ENCODE peak calls at places on chromosomes 4 and X, in four cellular contexts. One of them, this sample, is unnamed.
A peak's percentile ranks its signal among the peaks of the same experiment; 100 is the strongest.

GRCh38 chrX:119228506-119229290 is 7.4 kb upstream of the PGRMC1 start:
- DNase-seq in activated CD8-positive, alpha-beta memory T cell treated with anti-CD3 and anti-CD28 coated beads, Interleukin-2, amount 50 U/mL, for 48 hours: no peak
- DNase-seq in suprapubic skin: no peak
- DNase-seq in NCI-H748 treated with DMSO at 0.1 percent for 48 hours: no peak
- DNase-seq in this sample: no peak

GRCh38 chr4:168605411-168605810 is 108.6 kb downstream of the PALLD start:
- DNase-seq in activated CD8-positive, alpha-beta memory T cell treated with anti-CD3 and anti-CD28 coated beads, Interleukin-2, amount 50 U/mL, for 48 hours: no peak
- DNase-seq in suprapubic skin: no peak
- DNase-seq in NCI-H748 treated with DMSO at 0.1 percent for 48 hours: no peak
- DNase-seq in this sample: no peak

GRCh38 chr4:167883271-167883670 is 209.1 kb upstream of the ANXA10 start:
- DNase-seq in activated CD8-positive, alpha-beta memory T cell treated with anti-CD3 and anti-CD28 coated beads, Interleukin-2, amount 50 U/mL, for 48 hours: no peak
- DNase-seq in suprapubic skin: no peak
- DNase-seq in NCI-H748 treated with DMSO at 0.1 percent for 48 hours: no peak
- DNase-seq in this sample: no peak

GRCh38 chr4:139540161-139540560 is 15.9 kb downstream of the SETD7 start:
- DNase-seq in activated CD8-positive, alpha-beta memory T cell treated with anti-CD3 and anti-CD28 coated beads, Interleukin-2, amount 50 U/mL, for 48 hours: no peak
- DNase-seq in suprapubic skin: no peak
- DNase-seq in NCI-H748 treated with DMSO at 0.1 percent for 48 hours: no peak
- DNase-seq in this sample: no peak

GRCh38 chr4:142080960-142081359 is 444.6 kb downstream of the IL15 start:
- DNase-seq in activated CD8-positive, alpha-beta memory T cell treated with anti-CD3 and anti-CD28 coated beads, Interleukin-2, amount 50 U/mL, for 48 hours: no peak
- DNase-seq in suprapubic skin: no peak
- DNase-seq in NCI-H748 treated with DMSO at 0.1 percent for 48 hours: no peak
- DNase-seq in this sample: no peak

GRCh38 chr4:172725581-172725980 is 443.0 kb upstream of the GALNT7 start:
- DNase-seq in activated CD8-positive, alpha-beta memory T cell treated with anti-CD3 and anti-CD28 coated beads, Interleukin-2, amount 50 U/mL, for 48 hours: no peak
- DNase-seq in suprapubic skin: no peak
- DNase-seq in NCI-H748 treated with DMSO at 0.1 percent for 48 hours: no peak
- DNase-seq in this sample: no peak

GRCh38 chrX:119226431-119226830 is 9.7 kb upstream of the PGRMC1 start:
- DNase-seq in activated CD8-positive, alpha-beta memory T cell treated with anti-CD3 and anti-CD28 coated beads, Interleukin-2, amount 50 U/mL, for 48 hours: no peak
- DNase-seq in suprapubic skin: no peak
- DNase-seq in NCI-H748 treated with DMSO at 0.1 percent for 48 hours: no peak
- DNase-seq in this sample: no peak

GRCh38 chr4:90028460-90028859 is 98.7 kb upstream of the CCSER1 start:
- DNase-seq in activated CD8-positive, alpha-beta memory T cell treated with anti-CD3 and anti-CD28 coated beads, Interleukin-2, amount 50 U/mL, for 48 hours: no peak
- DNase-seq in suprapubic skin: no peak
- DNase-seq in NCI-H748 treated with DMSO at 0.1 percent for 48 hours: peak; percentile 17
- DNase-seq in this sample: no peak

GRCh38 chrX:41122664-41123257 is 37.5 kb downstream of the USP9X start:
- DNase-seq in activated CD8-positive, alpha-beta memory T cell treated with anti-CD3 and anti-CD28 coated beads, Interleukin-2, amount 50 U/mL, for 48 hours: no peak
- DNase-seq in suprapubic skin: no peak
- DNase-seq in NCI-H748 treated with DMSO at 0.1 percent for 48 hours: no peak
- DNase-seq in this sample: no peak

GRCh38 chr4:115113382-115114106 is at the start of gene NDST4:
- DNase-seq in activated CD8-positive, alpha-beta memory T cell treated with anti-CD3 and anti-CD28 coated beads, Interleukin-2, amount 50 U/mL, for 48 hours: no peak
- DNase-seq in suprapubic skin: no peak
- DNase-seq in NCI-H748 treated with DMSO at 0.1 percent for 48 hours: peak; percentile 88
- DNase-seq in this sample: peak; percentile 47

GRCh38 chrX:134520860-134521390 is 61.0 kb downstream of the HPRT1 start:
- DNase-seq in activated CD8-positive, alpha-beta memory T cell treated with anti-CD3 and anti-CD28 coated beads, Interleukin-2, amount 50 U/mL, for 48 hours: no peak
- DNase-seq in suprapubic skin: no peak
- DNase-seq in NCI-H748 treated with DMSO at 0.1 percent for 48 hours: no peak
- DNase-seq in this sample: peak; percentile 64

This sample was measured in HEK293T.